ENCODE peak calls at places on chromosome 12, in four cellular contexts. L, K, D and J are unnamed samples.

GRCh38 chr12:121115530-121115929 is 17.1 kb upstream of the P2RX7 start:
- DNase-seq in L (no peak), K (no peak), D (no peak), J (no peak)

GRCh38 chr12:117114784-117115183 is 15.6 kb upstream of the TESC start:
- DNase-seq in L (no peak), K (no peak), D (no peak), J (no peak)

GRCh38 chr12:86256169-86256568 is at the start of gene MGAT4C:
- DNase-seq in L (no peak), D (no peak), K (no peak), J (no peak)

GRCh38 chr12:121861549-121862254 is 3.0 kb upstream of the HPD start:
- DNase-seq in D (no peak), L (no peak), K (no peak), J (no peak)

GRCh38 chr12:90061834-90062233 is 353.2 kb upstream of the ATP2B1 start:
- DNase-seq in D (no peak), K (no peak), L (no peak), J (no peak)

GRCh38 chr12:768434-768833 is 16.1 kb downstream of the WNK1 start:
- DNase-seq in K (no peak), D (no peak), L (no peak), J (no peak)

GRCh38 chr12:119843100-119843499 is 34.0 kb downstream of the CIT start:
- DNase-seq in D (no peak), L (no peak), K (no peak), J (no peak)

GRCh38 chr12:6272300-6273208 is 37.9 kb upstream of the PLEKHG6 start:
- DNase-seq in D (no peak), K (no peak), L (peak), J (no peak)

GRCh38 chr12:131210506-131211278 is 257.0 kb downstream of the ADGRD1 start:
- DNase-seq in K (no peak), D (no peak), L (peak), J (no peak)

GRCh38 chr12:128507470-128507869 is 240.5 kb downstream of the TMEM132C start:
- DNase-seq in L (no peak), D (no peak), K (no peak), J (no peak)

GRCh38 chr12:10160659-10161386 is 11.1 kb downstream of the OLR1 start:
- DNase-seq in L (no peak), K (no peak), D (no peak), J (no peak)

GRCh38 chr12:109881752-109882151 is 1.4 kb upstream of the GLTP start:
- DNase-seq in L (no peak), K (no peak), D (no peak), J (no peak)

GRCh38 chr12:109879332-109880048 is 851 bp downstream of the GLTP start:
- DNase-seq in L (no peak), D (no peak), K (no peak), J (no peak)

GRCh38 chr12:109880938-109881337 is 597 bp upstream of the GLTP start:
- DNase-seq in K (no peak), L (no peak), D (no peak), J (no peak)

GRCh38 chr12:109878749-109879148 is 1.6 kb downstream of the GLTP start:
- DNase-seq in D (no peak), L (no peak), K (no peak), J (no peak)

DNA sequence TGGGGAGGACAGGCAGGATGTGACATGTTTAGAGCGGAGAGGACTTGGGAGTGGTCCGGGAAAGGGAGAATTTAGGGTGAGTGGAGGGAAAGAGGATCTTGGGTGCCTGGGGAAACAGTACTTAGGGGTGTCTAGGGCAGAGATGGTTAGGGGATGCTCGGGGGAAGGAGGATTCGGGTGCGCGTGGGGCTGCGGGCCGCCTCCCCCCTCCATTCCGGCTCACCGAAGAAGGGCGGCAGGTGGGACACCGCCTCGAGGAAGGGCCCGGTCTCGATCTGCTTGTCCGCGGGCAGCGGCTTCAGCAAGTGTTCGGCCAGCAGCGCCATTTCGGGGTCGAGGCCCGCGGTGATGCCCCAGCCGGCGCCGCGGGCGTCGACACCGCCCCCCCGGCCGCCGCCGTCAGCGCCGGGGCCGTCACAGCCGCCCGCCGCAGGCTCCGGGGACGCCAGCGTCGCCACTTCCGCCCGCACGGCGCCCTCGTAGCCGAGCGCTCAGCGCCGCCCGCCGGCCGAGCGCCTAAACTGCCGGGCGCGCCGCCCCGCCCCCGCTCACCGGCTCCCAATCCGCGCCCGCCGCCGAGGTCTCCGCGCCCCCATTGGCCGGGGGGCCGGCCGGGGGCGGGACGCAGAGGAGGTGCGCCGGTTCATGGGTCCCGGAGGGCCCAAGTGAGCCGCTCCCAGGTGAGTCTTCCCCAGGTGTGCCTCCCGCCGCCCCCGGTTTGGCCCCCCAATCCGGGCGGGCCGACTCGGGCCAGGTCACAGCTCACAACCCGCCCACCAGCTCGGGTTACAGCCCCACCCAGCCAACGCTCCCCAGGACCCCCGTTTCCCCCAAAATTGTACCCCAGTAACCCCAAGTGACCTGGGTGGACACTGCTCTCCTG is at the start of gene GLTP:
- DNase-seq in K (peak), L (peak), D (peak), J (peak)
- TF ChIP-seq CTCF in K (no peak), L (no peak), D (no peak), J (peak)

GRCh38 chr12:31961137-31961536 is 1.9 kb downstream of the RESF1 start:
- DNase-seq in D (no peak), K (no peak), L (no peak), J (no peak)

GRCh38 chr12:31958601-31959000 is 614 bp upstream of the RESF1 start:
- DNase-seq in D (no peak), K (no peak), L (no peak), J (no peak)

GRCh38 chr12:31959051-31959700 is at the start of gene RESF1:
- DNase-seq in K (peak), D (peak), L (peak), J (peak)

GRCh38 chr12:31962076-31962475 is 2.9 kb downstream of the RESF1 start:
- DNase-seq in K (no peak), D (no peak), L (no peak), J (no peak)

DNA sequence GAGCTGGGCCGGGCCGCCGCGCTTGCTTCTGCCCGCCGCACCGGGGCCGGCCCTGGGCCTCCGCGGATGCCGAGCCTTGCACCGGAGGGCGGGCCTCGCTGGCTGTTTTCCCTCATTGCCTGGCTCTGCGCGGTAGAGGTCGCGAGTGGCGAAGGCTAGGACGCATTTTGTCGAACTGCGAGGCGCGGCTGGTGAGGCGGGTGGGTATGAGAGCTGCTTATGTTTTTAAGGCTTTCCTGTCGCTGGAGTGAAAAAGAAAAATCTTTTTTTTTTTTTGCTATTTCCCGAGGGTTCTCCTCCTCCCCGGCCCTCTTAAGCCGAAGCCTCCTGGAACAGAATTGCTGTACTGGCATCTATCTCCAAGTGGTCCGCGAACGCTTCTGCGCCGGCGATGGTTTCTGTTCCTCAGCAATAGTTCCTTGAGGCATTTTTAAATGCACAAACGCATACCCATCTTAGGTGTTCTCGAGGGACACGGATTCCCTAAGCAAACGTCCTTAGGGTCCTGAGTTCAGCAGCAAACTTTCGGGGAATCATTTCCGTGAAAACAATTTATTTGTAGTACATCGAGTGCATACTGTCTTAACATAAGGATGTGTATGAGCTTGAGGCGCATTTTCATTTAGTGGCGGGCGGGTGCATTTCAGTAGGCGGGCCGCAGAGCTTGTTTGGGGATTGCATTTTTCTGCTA is 631 bp downstream of the RESF1 start:
- DNase-seq in D (peak), L (peak), K (peak), J (peak)
- TF ChIP-seq CTCF in D (no peak), L (no peak), K (no peak), J (no peak)

DNA sequence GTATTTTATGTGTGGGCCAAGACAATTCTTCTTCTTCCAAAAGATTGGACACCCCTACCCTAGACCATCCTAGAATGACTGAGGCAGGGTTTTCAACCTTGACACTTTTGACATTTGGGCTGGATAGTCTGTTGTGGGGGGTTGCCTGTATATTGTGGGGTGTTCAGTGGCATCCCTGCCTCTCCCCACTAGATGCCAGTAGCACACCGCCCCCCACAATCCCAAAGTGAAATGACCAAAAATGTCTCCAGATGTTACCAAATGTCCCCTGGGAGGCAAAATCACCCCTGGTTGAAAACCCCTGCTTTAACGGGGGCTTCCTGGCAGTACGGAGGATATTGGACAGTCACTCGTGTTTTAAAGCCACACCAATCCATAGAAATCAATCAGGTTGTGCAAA is 219.6 kb downstream of the PHETA1 start:
- DNase-seq in D (no peak), K (no peak), L (no peak), J (no peak)
- TF ChIP-seq CTCF in D (no peak), K (no peak), L (no peak), J (no peak)

GRCh38 chr12:27840229-27840999 is 60.4 kb upstream of the MANSC4 start:
- DNase-seq in D (no peak), K (no peak), L (no peak), J (no peak)
- TF ChIP-seq CTCF in D (no peak), K (no peak), L (no peak), J (no peak)

DNA sequence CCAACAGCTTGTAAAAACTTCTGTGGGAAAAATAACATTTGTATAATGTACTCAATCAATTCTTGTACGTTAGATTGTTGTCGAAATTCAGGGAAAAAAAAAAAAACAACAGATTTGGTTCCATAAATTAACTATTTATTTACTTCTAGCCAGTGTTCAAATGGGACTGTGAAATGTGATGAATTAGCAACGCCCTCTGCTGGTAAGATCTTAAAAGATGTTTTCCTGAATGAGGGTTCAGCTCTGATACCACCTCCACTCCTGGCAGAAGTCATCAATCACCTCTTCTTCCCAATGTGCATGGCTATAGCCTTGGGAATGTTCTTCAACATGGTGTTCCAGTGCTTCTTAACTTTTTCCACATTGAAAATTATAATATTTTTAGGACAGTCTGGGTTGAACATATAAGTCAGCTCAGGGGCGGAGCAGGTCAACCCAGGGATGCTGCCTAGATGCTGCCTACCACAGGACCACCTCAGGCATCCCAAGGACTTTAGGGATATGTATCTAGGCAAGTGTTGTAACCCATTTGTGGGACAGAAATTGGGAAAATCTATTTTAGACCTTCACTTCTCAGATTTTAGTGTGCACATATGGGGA is 170.7 kb downstream of the OTOGL start:
- DNase-seq in L (no peak), D (no peak), K (peak), J (no peak)
- TF ChIP-seq CTCF in L (peak), D (peak), K (peak), J (peak)

DNA sequence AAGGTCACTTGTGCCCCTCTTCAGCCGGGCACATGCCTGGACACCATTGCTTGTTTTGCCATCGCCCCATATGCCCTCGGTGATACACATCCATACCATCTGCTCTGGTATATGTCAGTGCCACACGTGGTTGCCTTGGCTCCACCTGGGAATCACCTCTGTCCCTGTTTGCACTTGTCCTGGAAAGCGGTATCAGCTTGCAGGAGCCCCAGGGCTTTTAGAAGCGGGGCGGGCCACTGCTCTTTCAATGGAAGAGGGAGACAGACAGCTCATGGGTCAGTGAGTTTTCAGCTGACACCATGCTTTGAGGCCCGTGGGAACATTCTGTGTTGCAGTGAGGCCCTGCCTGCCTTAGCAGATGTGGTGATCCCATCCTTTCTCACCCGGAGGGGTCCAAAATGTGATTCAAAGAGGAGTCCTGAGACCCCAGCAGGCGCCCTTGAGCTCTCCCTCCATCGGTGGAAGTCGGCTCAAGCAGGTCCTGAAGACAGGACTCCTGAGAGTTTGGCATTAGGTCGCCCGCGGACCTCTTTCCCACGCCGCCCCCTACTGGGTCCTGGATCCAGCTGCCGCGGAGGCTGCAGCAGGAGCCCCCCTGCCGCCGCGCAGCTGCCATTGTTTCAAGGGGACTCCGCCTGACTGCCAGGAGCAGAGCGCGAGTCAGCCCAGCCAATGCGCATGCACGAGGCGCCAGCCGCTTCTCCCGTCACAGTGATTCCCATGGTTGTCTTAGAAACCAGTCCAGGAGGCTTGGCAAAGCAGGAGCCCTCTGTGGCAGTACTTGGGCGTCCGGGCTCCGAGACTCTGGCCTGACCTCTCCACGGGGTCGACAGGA is 773.2 kb upstream of the ALG10B start:
- DNase-seq in L (no peak), D (no peak), K (no peak), J (no peak)
- TF ChIP-seq CTCF in L (no peak), D (no peak), K (no peak), J (no peak)

GRCh38 chr12:4030938-4031702 is 157.9 kb upstream of the PARP11 start:
- DNase-seq in D (peak), K (peak), L (peak), J (peak)
- TF ChIP-seq CTCF in D (no peak), K (no peak), L (no peak), J (peak)